ENCODE peak calls at places on chromosomes 1 and 21, in four cellular contexts. R, L, I and G are unnamed samples.

GRCh38 chr1:220788146-220788545 is 1.4 kb downstream of the MTARC1 start:
- DNase-seq in R (no peak), L (no peak), I (no peak), G (no peak)

GRCh38 chr1:230548357-230548756 is 93.9 kb upstream of the COG2 start:
- DNase-seq in R (no peak), L (no peak), I (no peak), G (peak; percentile 61)

GRCh38 chr1:91736999-91737615 is 148.8 kb downstream of the TGFBR3 start:
- DNase-seq in R (no peak), L (no peak), I (no peak), G (no peak)

GRCh38 chr1:218156602-218157001 is 128.5 kb upstream of the RRP15 start:
- DNase-seq in R (no peak), L (no peak), I (no peak), G (no peak)

GRCh38 chr1:53641481-53642214 is 97.3 kb downstream of the GLIS1 start:
- DNase-seq in R (no peak), L (no peak), I (no peak), G (no peak)

GRCh38 chr1:44407430-44408180 is 2.5 kb downstream of the RNF220 start:
- DNase-seq in R (no peak), L (no peak), I (no peak), G (no peak)

GRCh38 chr1:69497847-69498246 is 69.9 kb upstream of the LRRC7 start:
- DNase-seq in R (no peak), L (no peak), I (no peak), G (no peak)

GRCh38 chr1:207691814-207692213 is 46.9 kb downstream of the CR1L start:
- DNase-seq in R (no peak), L (no peak), I (no peak), G (no peak)

GRCh38 chr1:167105841-167106461 is 12.1 kb downstream of the STYXL2 start:
- DNase-seq in R (no peak), L (no peak), I (no peak), G (peak; percentile 62)

GRCh38 chr21:16069713-16070112 is 339.9 kb downstream of the USP25 start:
- DNase-seq in R (no peak), L (no peak), I (no peak), G (no peak)

GRCh38 chr1:9376430-9376829 is 83.7 kb downstream of the SPSB1 start:
- DNase-seq in R (no peak), L (no peak), I (no peak), G (no peak)

GRCh38 chr1:70420320-70420719 is 9.3 kb downstream of the CTH start:
- DNase-seq in R (no peak), L (no peak), I (no peak), G (no peak)

GRCh38 chr1:173267453-173267945 is 60.4 kb upstream of the TNFSF4 start:
- DNase-seq in R (peak; percentile 74), L (no peak), I (no peak), G (no peak)

GRCh38 chr1:214920337-214920736 is 162.2 kb upstream of the KCNK2 start:
- DNase-seq in R (no peak), L (no peak), I (no peak), G (no peak)

GRCh38 chr21:42583992-42584641 is 69.3 kb upstream of the PDE9A start:
- DNase-seq in R (no peak), L (no peak), I (no peak), G (no peak)

GRCh38 chr1:60978421-60979357 is 103.7 kb upstream of the NFIA start:
- DNase-seq in R (no peak), L (no peak), I (peak; percentile 4), G (peak; percentile 25)

GRCh38 chr1:41370756-41371420 is 9.7 kb downstream of the FOXO6 start:
- DNase-seq in R (no peak), L (no peak), I (no peak), G (no peak)

DNA sequence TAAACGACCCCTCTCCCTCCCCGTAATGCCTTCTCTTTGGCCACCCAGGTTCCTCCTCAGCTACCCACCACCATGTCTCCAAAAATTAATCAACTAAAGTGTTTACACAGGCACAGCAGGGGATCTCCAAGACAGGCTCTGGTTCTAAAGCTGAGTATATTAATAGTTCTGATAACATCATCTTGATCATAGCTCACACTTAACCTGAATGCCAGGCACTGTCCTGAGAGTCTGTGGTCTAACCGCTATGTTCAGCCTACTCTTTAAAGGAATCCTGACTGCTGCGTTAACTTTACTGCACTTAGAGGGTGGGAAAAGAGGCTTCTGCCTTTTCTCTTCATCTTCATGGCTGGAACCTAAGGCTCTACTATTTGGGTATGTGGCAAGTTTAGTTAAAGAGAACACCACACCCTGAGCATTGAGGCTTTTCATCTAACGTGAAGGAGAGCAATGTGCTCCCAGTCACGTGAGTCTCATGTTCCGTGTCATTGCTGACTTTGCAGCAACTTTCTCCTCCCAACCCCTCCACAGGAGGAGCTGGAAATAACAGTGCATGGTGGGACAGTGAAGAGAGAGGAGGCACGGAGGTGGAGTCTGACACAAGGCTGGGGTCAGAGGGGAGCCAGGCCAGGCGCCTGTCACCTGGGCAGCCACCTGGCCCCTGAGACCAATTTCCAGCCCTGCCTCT is 86.4 kb downstream of the FAM78B start:
- DNase-seq in R (no peak), L (no peak), I (peak; percentile 62), G (peak; percentile 70)
- H3K4me3 ChIP-seq in R (no peak overlapping the region), L (peak overlapping the region; percentile 9), I (peak overlapping the region; percentile 41), G (peak overlapping the region; percentile 41)

GRCh38 chr1:200405273-200405672 is 4.6 kb downstream of the ZNF281 start:
- DNase-seq in R (no peak), L (no peak), I (no peak), G (no peak)
- H3K4me3 ChIP-seq in R (peak overlapping the region; percentile 2), L (no peak overlapping the region), I (no peak overlapping the region), G (no peak overlapping the region)

DNA sequence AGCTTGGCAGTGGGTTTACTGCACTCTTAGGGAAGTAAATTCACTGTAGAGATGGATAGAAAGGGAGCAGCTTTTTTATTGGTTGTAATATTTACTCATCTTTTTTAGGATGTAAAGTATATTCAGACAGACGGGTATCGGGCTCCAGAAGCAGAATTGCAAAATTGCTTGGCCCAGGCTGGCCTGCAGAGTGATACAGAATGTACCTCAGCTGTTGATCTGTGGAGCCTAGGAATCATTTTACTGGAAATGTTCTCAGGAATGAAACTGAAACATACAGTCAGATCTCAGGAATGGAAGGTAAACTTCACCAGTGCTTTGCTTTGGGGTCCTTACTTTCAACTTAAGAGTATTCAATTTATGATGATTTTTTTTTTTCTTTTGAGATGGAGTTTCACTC is 3.2 kb downstream of the UHMK1 start:
- DNase-seq in R (no peak), L (no peak), I (no peak), G (no peak)
- H3K4me3 ChIP-seq in R (no peak overlapping the region), L (no peak overlapping the region), I (peak overlapping the region; percentile 18), G (no peak overlapping the region)

GRCh38 chr1:147080013-147080661 is 92.1 kb downstream of the PRKAB2 start:
- DNase-seq in R (no peak), L (no peak), I (no peak), G (no peak)

GRCh38 chr1:147077936-147078605 is 94.2 kb downstream of the PRKAB2 start:
- DNase-seq in R (no peak), L (no peak), I (no peak), G (no peak)

GRCh38 chr1:147077523-147077922 is 94.7 kb downstream of the PRKAB2 start:
- DNase-seq in R (no peak), L (no peak), I (no peak), G (no peak)

GRCh38 chr1:147079400-147080012 is 92.8 kb downstream of the PRKAB2 start:
- DNase-seq in R (no peak), L (no peak), I (no peak), G (no peak)

DNA sequence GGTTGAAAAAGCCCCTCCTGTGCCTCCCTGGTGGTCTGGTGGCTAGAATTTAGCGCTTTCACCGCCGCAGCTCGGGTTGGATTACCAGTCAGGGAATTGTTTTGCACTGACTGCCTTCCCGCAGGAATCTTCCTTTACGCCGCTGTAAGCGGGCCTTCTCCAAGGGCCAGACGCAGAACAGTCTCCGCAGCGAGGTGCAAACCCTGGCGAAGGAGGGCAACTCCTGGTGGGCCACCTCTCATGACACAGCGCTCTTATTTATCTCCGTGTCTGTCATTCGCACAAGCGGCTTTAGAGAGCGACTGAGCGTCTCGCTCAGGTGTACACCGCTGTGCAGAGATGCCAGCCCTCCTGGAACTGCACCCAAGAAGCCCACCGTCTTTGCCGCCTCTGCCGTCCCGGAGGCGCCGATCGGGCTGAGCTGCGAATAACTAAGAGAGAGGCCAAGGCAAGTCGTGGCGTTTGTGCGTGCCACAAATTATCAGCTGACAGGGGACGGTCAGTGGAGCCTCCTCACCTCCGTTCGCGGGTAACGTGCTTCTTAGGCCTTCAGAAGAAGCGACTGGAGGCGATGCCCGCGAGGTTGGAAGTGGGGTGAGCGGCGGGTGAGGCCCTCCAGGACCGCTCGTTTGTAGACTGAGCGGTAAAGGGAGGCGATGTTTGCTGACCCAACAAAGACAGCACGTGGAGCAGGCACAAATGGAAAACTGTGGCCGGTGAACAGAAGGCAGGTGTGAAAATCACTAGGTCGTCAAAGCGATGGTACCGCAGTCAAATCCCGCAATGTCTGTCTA is 93.5 kb downstream of the PRKAB2 start:
- DNase-seq in R (no peak), L (no peak), I (no peak), G (no peak)
- H3K4me3 ChIP-seq in R (no peak overlapping the region), L (no peak overlapping the region), I (no peak overlapping the region), G (no peak overlapping the region)

DNA sequence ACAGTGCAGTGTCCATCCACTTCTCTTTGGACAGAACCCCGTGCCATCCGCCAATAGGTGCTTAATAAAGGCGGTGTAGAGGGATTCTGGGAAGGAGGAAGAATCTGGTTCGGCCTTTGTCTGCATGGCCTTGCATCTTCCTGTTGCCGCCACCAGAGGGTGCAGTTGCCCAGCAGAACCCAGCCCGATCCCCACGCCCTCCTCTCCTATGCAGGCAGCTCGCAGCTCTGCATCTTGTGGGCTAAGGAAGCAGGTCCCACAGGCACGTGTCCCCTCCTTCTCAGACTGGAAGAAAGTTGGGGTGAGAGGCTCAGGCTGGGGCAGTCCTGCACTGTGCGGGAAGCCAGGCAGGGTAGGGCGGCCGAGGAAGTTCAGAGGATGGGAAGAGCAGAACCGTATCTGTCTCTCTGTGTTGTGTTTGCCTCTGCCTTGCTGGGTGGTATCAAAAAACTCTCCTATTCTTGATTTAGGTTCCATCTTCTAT is 20.8 kb downstream of the NAV1 start:
- DNase-seq in R (no peak), L (peak; percentile 55), I (peak; percentile 75), G (peak; percentile 80)
- H3K4me3 ChIP-seq in R (no peak overlapping the region), L (no peak overlapping the region), I (no peak overlapping the region), G (no peak overlapping the region)

DNA sequence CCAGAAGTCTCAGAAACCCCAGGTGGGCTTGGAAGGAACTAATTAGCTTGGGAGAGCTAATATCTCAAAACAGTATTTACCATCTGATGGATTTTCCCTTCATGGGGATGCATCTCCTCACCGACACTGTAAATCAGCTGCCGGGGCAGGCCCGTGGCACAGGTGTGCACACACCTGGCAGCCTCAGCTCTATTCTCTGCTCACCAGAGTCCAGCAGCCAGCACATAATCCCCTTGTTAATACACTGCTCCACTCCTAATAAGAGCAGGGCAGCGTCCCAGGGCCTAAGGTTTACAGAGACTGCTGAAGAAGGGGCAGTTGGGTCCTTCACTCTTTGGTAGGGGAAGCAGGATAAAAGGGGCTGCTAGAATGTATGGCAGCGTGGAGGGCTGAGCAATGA is 200.0 kb downstream of the TOMM20 start:
- DNase-seq in R (no peak), L (no peak), I (no peak), G (no peak)
- H3K4me3 ChIP-seq in R (no peak overlapping the region), L (no peak overlapping the region), I (no peak overlapping the region), G (no peak overlapping the region)